ENCODE peak calls at places on chromosomes 3 and 15, in five cellular contexts. One of them, this sample, is unnamed. For H3K4me1 and H3K27me3, the result is how much of the 10 kb centered on the place peaks cover.

GRCh38 chr3:69065318-69065964 is 13.3 kb upstream of the TMF1 start:
- DNase-seq in GM23248: no peak
- DNase-seq in heart left ventricle: no peak
- DNase-seq in heart right ventricle: no peak
- DNase-seq in tibial artery: no peak
- DNase-seq in this sample: no peak

GRCh38 chr3:188779537-188779936 is 392.2 kb upstream of the TPRG1 start:
- DNase-seq in GM23248: no peak
- DNase-seq in heart left ventricle: no peak
- DNase-seq in heart right ventricle: no peak
- DNase-seq in tibial artery: no peak
- DNase-seq in this sample: no peak

GRCh38 chr3:18035641-18036466 is 293.4 kb upstream of the TBC1D5 start:
- DNase-seq in GM23248: no peak
- DNase-seq in heart left ventricle: no peak
- DNase-seq in heart right ventricle: no peak
- DNase-seq in tibial artery: no peak
- DNase-seq in this sample: no peak

GRCh38 chr3:120450914-120451669 is at the start of gene FSTL1:
- DNase-seq in GM23248: peak
- DNase-seq in heart left ventricle: peak
- DNase-seq in heart right ventricle: peak
- DNase-seq in tibial artery: peak
- DNase-seq in this sample: no peak

GRCh38 chr15:48103647-48104046 is 17.1 kb upstream of the SLC24A5 start:
- DNase-seq in GM23248: no peak
- DNase-seq in heart left ventricle: no peak
- DNase-seq in heart right ventricle: no peak
- DNase-seq in tibial artery: no peak
- DNase-seq in this sample: no peak

GRCh38 chr15:40253179-40253790 is 14.4 kb downstream of the PAK6 start:
- DNase-seq in GM23248: no peak
- DNase-seq in heart left ventricle: no peak
- DNase-seq in heart right ventricle: no peak
- DNase-seq in tibial artery: no peak
- DNase-seq in this sample: no peak

GRCh38 chr3:88480822-88481221 is 331.1 kb downstream of the C3orf38 start:
- DNase-seq in GM23248: no peak
- DNase-seq in heart left ventricle: no peak
- DNase-seq in heart right ventricle: no peak
- DNase-seq in tibial artery: no peak
- DNase-seq in this sample: no peak

GRCh38 chr15:85504739-85505676 is 124.6 kb downstream of the AKAP13 start:
- DNase-seq in GM23248: peak
- DNase-seq in heart left ventricle: peak
- DNase-seq in heart right ventricle: no peak
- DNase-seq in tibial artery: no peak
- DNase-seq in this sample: peak

GRCh38 chr3:19539488-19540395 is 391.4 kb downstream of the KCNH8 start:
- DNase-seq in GM23248: no peak
- DNase-seq in heart left ventricle: no peak
- DNase-seq in heart right ventricle: no peak
- DNase-seq in tibial artery: no peak
- DNase-seq in this sample: no peak

GRCh38 chr3:2420919-2421318 is 322.3 kb downstream of the CNTN4 start:
- DNase-seq in GM23248: no peak
- DNase-seq in heart left ventricle: no peak
- DNase-seq in heart right ventricle: no peak
- DNase-seq in tibial artery: no peak
- DNase-seq in this sample: no peak

GRCh38 chr15:79930509-79930908 is 33.7 kb upstream of the MTHFS start:
- DNase-seq in GM23248: no peak
- DNase-seq in heart left ventricle: no peak
- DNase-seq in heart right ventricle: no peak
- DNase-seq in tibial artery: no peak
- DNase-seq in this sample: no peak

GRCh38 chr3:159922861-159923312 is 65.7 kb upstream of the IL12A start:
- DNase-seq in GM23248: no peak
- DNase-seq in heart left ventricle: no peak
- DNase-seq in heart right ventricle: no peak
- DNase-seq in tibial artery: no peak
- DNase-seq in this sample: no peak

GRCh38 chr15:65916664-65917406 is 47.5 kb downstream of the RAB11A start:
- DNase-seq in GM23248: peak
- DNase-seq in heart left ventricle: peak
- DNase-seq in heart right ventricle: peak
- DNase-seq in tibial artery: peak
- DNase-seq in this sample: no peak

GRCh38 chr3:157239082-157239704 is 79.2 kb upstream of the CCNL1 start:
- DNase-seq in GM23248: peak
- DNase-seq in heart left ventricle: peak
- DNase-seq in heart right ventricle: peak
- DNase-seq in tibial artery: no peak
- DNase-seq in this sample: peak

GRCh38 chr3:46667061-46667621 is 26.3 kb downstream of the ALS2CL start:
- DNase-seq in GM23248: no peak
- DNase-seq in heart left ventricle: peak
- DNase-seq in heart right ventricle: no peak
- DNase-seq in tibial artery: peak
- DNase-seq in this sample: no peak

GRCh38 chr3:15629860-15630597 is 28.5 kb downstream of the BTD start:
- DNase-seq in GM23248: peak
- DNase-seq in heart left ventricle: peak
- DNase-seq in heart right ventricle: no peak
- DNase-seq in tibial artery: no peak
- DNase-seq in this sample: peak

GRCh38 chr3:15292765-15293522 is 39.4 kb downstream of the SH3BP5 start:
- DNase-seq in GM23248: no peak
- DNase-seq in heart left ventricle: peak
- DNase-seq in heart right ventricle: peak
- DNase-seq in tibial artery: peak
- DNase-seq in this sample: no peak

GRCh38 chr15:99628374-99629001 is 62.7 kb downstream of the MEF2A start:
- DNase-seq in GM23248: no peak
- DNase-seq in heart left ventricle: no peak
- DNase-seq in heart right ventricle: no peak
- DNase-seq in tibial artery: no peak
- DNase-seq in this sample: no peak

DNA sequence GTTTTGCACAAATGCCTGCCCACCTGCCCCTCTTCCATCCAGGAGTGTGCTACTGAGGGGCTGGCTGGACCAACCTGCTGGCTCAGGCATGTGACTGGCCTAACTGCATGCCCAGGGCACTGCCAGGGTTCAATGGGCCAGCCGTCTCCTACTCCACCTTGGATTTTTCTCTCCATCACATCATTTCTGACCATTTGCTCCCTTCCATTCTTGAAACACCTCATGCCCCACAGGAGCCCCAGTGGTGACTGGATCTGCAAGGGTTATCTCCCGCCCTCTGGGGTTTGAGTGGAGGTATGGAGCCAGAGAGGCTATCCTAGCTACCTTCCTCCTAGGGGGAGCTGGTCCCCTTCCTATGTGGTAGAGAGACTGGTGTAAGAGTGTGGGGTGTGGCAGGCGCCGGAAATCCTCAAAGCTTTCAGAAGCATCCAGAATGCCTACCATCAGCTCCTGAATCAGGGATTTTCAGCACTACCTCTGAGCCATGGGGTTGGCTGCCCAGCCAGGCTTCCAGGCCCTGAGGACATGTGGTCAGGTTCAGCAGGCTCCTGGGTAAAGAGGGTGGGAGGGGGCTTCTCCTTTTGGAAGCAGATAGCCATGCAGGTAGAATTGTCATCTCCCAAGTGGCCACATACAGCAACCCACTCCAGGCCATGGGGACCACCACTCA is 2.9 kb upstream of the MANF start:
- DNase-seq in GM23248: no peak
- DNase-seq in heart left ventricle: no peak
- DNase-seq in heart right ventricle: no peak
- DNase-seq in tibial artery: peak
- DNase-seq in this sample: no peak
- H3K4me1 ChIP-seq in GM23248: under half
- H3K4me1 ChIP-seq in heart left ventricle: under half
- H3K4me1 ChIP-seq in heart right ventricle: under half
- H3K4me1 ChIP-seq in tibial artery: under half
- H3K4me1 ChIP-seq in this sample: under half

GRCh38 chr15:101725073-101725472 is 800 bp upstream of the TARS3 start:
- DNase-seq in GM23248: no peak
- DNase-seq in heart left ventricle: no peak
- DNase-seq in heart right ventricle: no peak
- DNase-seq in tibial artery: no peak
- DNase-seq in this sample: no peak
- H3K27me3 ChIP-seq in GM23248: under half
- H3K27me3 ChIP-seq in heart left ventricle: under half
- H3K27me3 ChIP-seq in heart right ventricle: under half
- H3K27me3 ChIP-seq in tibial artery: under half
- H3K27me3 ChIP-seq in this sample: under half

DNA sequence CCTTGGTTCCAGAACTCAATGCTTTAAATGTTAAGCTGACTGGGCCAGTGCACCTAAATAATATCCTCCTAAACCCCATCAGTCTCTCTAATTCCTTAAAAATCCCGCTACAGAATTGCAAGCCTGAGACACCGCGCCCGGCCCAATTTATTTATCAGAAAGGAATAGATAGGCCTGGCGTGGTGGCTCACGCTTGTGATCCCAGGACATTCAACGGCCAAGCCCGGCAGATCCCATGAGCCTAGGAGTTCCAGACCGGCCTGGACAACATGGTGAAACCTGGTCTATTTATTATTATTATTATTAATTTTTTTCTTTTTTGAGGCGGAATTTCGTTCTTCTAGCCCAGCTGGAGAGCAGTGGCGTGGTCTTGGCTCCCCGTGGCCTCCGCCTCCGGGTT is 28.0 kb upstream of the TUBGCP5 start:
- DNase-seq in GM23248: no peak
- DNase-seq in heart left ventricle: no peak
- DNase-seq in heart right ventricle: no peak
- DNase-seq in tibial artery: no peak
- DNase-seq in this sample: no peak
- H3K4me1 ChIP-seq in GM23248: under half
- H3K4me1 ChIP-seq in heart left ventricle: under half
- H3K4me1 ChIP-seq in heart right ventricle: under half
- H3K4me1 ChIP-seq in tibial artery: under half
- H3K4me1 ChIP-seq in this sample: under half

GRCh38 chr3:194971965-194972364 is 286.3 kb downstream of the FAM43A start:
- DNase-seq in GM23248: no peak
- DNase-seq in heart left ventricle: no peak
- DNase-seq in heart right ventricle: no peak
- DNase-seq in tibial artery: no peak
- DNase-seq in this sample: no peak

GRCh38 chr3:194973366-194974000 is 287.8 kb downstream of the FAM43A start:
- DNase-seq in GM23248: no peak
- DNase-seq in heart left ventricle: no peak
- DNase-seq in heart right ventricle: no peak
- DNase-seq in tibial artery: no peak
- DNase-seq in this sample: no peak

GRCh38 chr3:194976049-194976451 is 290.4 kb downstream of the FAM43A start:
- DNase-seq in GM23248: no peak
- DNase-seq in heart left ventricle: no peak
- DNase-seq in heart right ventricle: no peak
- DNase-seq in tibial artery: peak
- DNase-seq in this sample: no peak

GRCh38 chr3:194976813-194977322 is 291.2 kb downstream of the FAM43A start:
- DNase-seq in GM23248: no peak
- DNase-seq in heart left ventricle: no peak
- DNase-seq in heart right ventricle: no peak
- DNase-seq in tibial artery: no peak
- DNase-seq in this sample: no peak

GRCh38 chr3:194974468-194975135 is 288.9 kb downstream of the FAM43A start:
- DNase-seq in GM23248: no peak
- DNase-seq in heart left ventricle: no peak
- DNase-seq in heart right ventricle: no peak
- DNase-seq in tibial artery: no peak
- DNase-seq in this sample: no peak
- H3K27me3 ChIP-seq in GM23248: under half
- H3K27me3 ChIP-seq in heart left ventricle: under half
- H3K27me3 ChIP-seq in heart right ventricle: under half
- H3K27me3 ChIP-seq in tibial artery: under half
- H3K27me3 ChIP-seq in this sample: under half

GRCh38 chr15:70431854-70432253 is 331.5 kb downstream of the UACA start:
- DNase-seq in GM23248: no peak
- DNase-seq in heart left ventricle: no peak
- DNase-seq in heart right ventricle: no peak
- DNase-seq in tibial artery: peak
- DNase-seq in this sample: no peak
- H3K4me1 ChIP-seq in GM23248: under half
- H3K4me1 ChIP-seq in heart left ventricle: under half
- H3K4me1 ChIP-seq in heart right ventricle: under half
- H3K4me1 ChIP-seq in tibial artery: under half
- H3K4me1 ChIP-seq in this sample: under half

This sample was measured in CD8-positive, alpha-beta T cell.